ENCODE peak calls at places on chromosomes 16 and 17, in nine cellular contexts. M is MV-4-11, C is glutamatergic neuron, I is pulmonary artery endothelial cell, D is stomach, W is T-cell, U is GM10248, O is OCI-LY7, K is mucosa of descending colon. X is an unnamed sample.

GRCh38 chr17:41530062-41531048 is 2.2 kb upstream of the KRT19 start:
- DNase-seq in I (peak; percentile 67), W (no peak), D (peak; percentile 65), K (no peak), U (no peak), C (no peak), O (no peak), M (no peak), X (no peak)

GRCh38 chr17:57747221-57748017 is 2.3 kb upstream of the CCDC182 start:
- DNase-seq in U (peak; percentile 68), C (peak; percentile 33), K (no peak), I (peak; percentile 41), D (peak; percentile 38), M (peak; percentile 61), O (peak; percentile 83), W (peak; percentile 25), X (no peak)

GRCh38 chr16:84166796-84167695 is 19.8 kb downstream of the TAF1C start:
- DNase-seq in C (no peak), O (no peak), K (no peak), U (no peak), I (no peak), D (no peak), M (no peak), W (no peak), X (no peak)

GRCh38 chr16:77359065-77359502 is 75.8 kb downstream of the ADAMTS18 start:
- DNase-seq in I (peak; percentile 4), M (no peak), W (no peak), U (no peak), D (no peak), C (no peak), K (no peak), O (no peak), X (no peak)

GRCh38 chr17:40791808-40792436 is 7.8 kb downstream of the KRT28 start:
- DNase-seq in D (no peak), I (no peak), K (no peak), U (no peak), O (no peak), M (no peak), C (no peak), W (no peak), X (no peak)

GRCh38 chr17:75073618-75074047 is 14.1 kb upstream of the SLC16A5 start:
- DNase-seq in U (no peak), M (no peak), K (peak; percentile 56), C (no peak), W (no peak), I (no peak), D (no peak), O (no peak), X (no peak)

GRCh38 chr17:55925440-55925839 is 174.6 kb downstream of the PCTP start:
- DNase-seq in U (no peak), O (no peak), I (no peak), M (no peak), C (no peak), D (no peak), W (no peak), K (no peak), X (no peak)

GRCh38 chr17:38727661-38728220 is 2.4 kb upstream of the CISD3 start:
- DNase-seq in D (no peak), C (no peak), O (no peak), M (no peak), W (peak; percentile 44), U (no peak), I (no peak), K (no peak), X (no peak)

GRCh38 chr16:48408688-48409087 is 23.5 kb upstream of the SIAH1 start:
- DNase-seq in I (no peak), M (peak; percentile 63), O (no peak), D (peak; percentile 39), C (no peak), U (no peak), W (no peak), K (peak; percentile 49), X (no peak)

GRCh38 chr16:17227278-17227677 is 243.5 kb downstream of the XYLT1 start:
- DNase-seq in D (no peak), C (no peak), U (no peak), W (no peak), O (no peak), M (no peak), K (no peak), I (no peak), X (no peak)

GRCh38 chr17:8606415-8606814 is 24.1 kb downstream of the MYH10 start:
- DNase-seq in O (no peak), U (no peak), K (no peak), M (no peak), D (no peak), I (no peak), W (no peak), C (no peak), X (no peak)

GRCh38 chr17:75557075-75557851 is 30.3 kb upstream of the MYO15B start:
- DNase-seq in O (no peak), M (no peak), D (peak; percentile 95), W (no peak), K (peak; percentile 83), U (no peak), I (no peak), C (no peak), X (no peak)